ENCODE peak calls at places on chromosome 17, in four cellular contexts. J is IMR-90, N is mesendoderm, F is neuronal stem cell. Z is an unnamed sample.
A peak's percentile ranks its signal among the peaks of the same experiment; 100 is the strongest.

GRCh38 chr17:65297384-65297783 is 160.2 kb downstream of the RGS9 start:
- DNase-seq in J (no peak), F (no peak), N (peak; percentile 15), Z (no peak)

GRCh38 chr17:67156269-67157199 is 88.5 kb downstream of the HELZ start:
- DNase-seq in N (peak; percentile 30), J (peak; percentile 14), F (no peak), Z (no peak)

GRCh38 chr17:10295728-10296343 is 77.0 kb downstream of the MYH13 start:
- DNase-seq in F (peak; percentile 62), N (peak; percentile 84), J (peak; percentile 33), Z (peak; percentile 83)

GRCh38 chr17:60514500-60514899 is 11.5 kb downstream of the APPBP2 start:
- DNase-seq in F (no peak), J (no peak), N (no peak), Z (no peak)

GRCh38 chr17:19539040-19539399 is 5.4 kb downstream of the SLC47A1 start:
- DNase-seq in N (no peak), F (no peak), J (no peak), Z (no peak)

GRCh38 chr17:46782250-46782953 is 36.1 kb downstream of the WNT3 start:
- DNase-seq in J (no peak), F (no peak), N (peak; percentile 81), Z (peak; percentile 80)

GRCh38 chr17:78324391-78325075 is 35.3 kb downstream of the SOCS3 start:
- DNase-seq in J (peak; percentile 89), N (peak; percentile 71), F (no peak), Z (peak; percentile 78)

GRCh38 chr17:59641799-59642484 is 22.2 kb downstream of the CLTC start:
- DNase-seq in N (peak; percentile 25), J (no peak), F (no peak), Z (no peak)

GRCh38 chr17:73400915-73401545 is 89.2 kb upstream of the CDC42EP4 start:
- DNase-seq in N (no peak), F (no peak), J (no peak), Z (peak; percentile 23)

GRCh38 chr17:78476149-78476548 is 97.7 kb downstream of the PGS1 start:
- DNase-seq in F (no peak), N (no peak), J (no peak), Z (no peak)

GRCh38 chr17:28325221-28325620 is 6.2 kb downstream of the TMEM97 start:
- DNase-seq in F (no peak), J (no peak), N (no peak), Z (peak; percentile 5)

GRCh38 chr17:40316571-40317344 is 7.8 kb downstream of the RARA start:
- DNase-seq in N (peak; percentile 85), F (no peak), J (peak; percentile 75), Z (peak; percentile 79)

GRCh38 chr17:29111816-29112499 is 68.2 kb downstream of the MYO18A start:
- DNase-seq in J (peak; percentile 55), F (peak; percentile 63), N (peak; percentile 63), Z (peak; percentile 83)

GRCh38 chr17:77774182-77774581 is 184.3 kb upstream of the TNRC6C start:
- DNase-seq in F (no peak), N (no peak), J (no peak), Z (no peak)

GRCh38 chr17:17966399-17966798 is 5.8 kb downstream of the TOM1L2 start:
- DNase-seq in F (no peak), N (no peak), J (no peak), Z (no peak)

GRCh38 chr17:40341808-40342574 is 22.5 kb downstream of the GJD3 start:
- DNase-seq in J (peak; percentile 50), F (no peak), N (peak; percentile 89), Z (peak; percentile 65)

DNA sequence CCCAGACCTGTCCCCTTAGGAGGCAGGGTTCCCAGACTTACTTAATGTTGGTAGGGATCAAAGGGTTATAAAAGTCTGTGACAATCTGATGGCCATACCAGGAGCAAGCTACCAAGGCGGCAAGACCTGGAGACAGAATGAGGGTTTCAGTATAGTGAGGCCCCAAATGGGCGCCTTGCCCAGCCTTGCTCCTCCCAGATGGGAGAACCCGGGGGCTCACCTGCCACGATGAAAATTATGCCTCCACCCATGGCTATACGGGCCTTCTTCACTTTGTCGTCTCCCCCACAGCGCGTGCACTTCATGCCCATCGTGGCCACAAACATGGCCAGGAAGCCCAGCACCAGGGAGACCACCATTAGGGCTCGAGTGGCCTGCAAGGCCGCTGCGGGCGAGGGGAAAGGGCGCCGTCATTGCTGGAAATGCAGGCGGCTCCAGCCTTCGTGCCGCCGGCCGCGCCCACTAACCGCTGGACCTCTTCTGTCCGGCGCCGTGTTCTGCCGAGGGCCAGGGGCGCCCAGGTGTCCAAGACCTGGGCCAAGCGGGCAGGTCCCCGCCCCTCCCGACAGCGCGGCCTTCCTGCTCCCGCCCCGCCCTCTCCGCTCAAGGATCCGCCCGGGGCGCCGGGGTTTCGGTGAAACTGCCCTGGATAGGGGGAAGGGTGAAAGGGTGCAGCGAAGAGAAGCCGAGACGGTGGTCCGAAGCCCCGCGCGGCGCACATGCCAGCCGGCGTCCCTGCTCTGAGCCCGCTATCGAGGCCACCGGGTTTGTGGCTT is 1.5 kb downstream of the CLDN7 start:
- DNase-seq in J (no peak), F (no peak), N (peak; percentile 80), Z (peak; percentile 89)
- H3K9ac ChIP-seq in J (no peak overlapping the region), F (peak overlapping the region; percentile 60), N (peak overlapping the region; percentile 96), Z (peak overlapping the region; percentile 95)

GRCh38 chr17:33753452-33753851 is 460.4 kb upstream of the ASIC2 start:
- DNase-seq in N (no peak), F (no peak), J (no peak), Z (no peak)

GRCh38 chr17:33750943-33751701 is 458.0 kb upstream of the ASIC2 start:
- DNase-seq in N (peak; percentile 81), F (peak; percentile 70), J (peak; percentile 42), Z (peak; percentile 92)

GRCh38 chr17:33751702-33752065 is 458.6 kb upstream of the ASIC2 start:
- DNase-seq in N (peak; percentile 37), F (peak; percentile 38), J (no peak), Z (no peak)

GRCh38 chr17:33745047-33745783 is 452.1 kb upstream of the ASIC2 start:
- DNase-seq in J (no peak), N (no peak), F (no peak), Z (no peak)

GRCh38 chr17:33749171-33749570 is 456.1 kb upstream of the ASIC2 start:
- DNase-seq in F (no peak), N (no peak), J (no peak), Z (no peak)
- H2BK15ac ChIP-seq in F (no peak overlapping the region), N (no peak overlapping the region), J (no peak overlapping the region), Z (no peak overlapping the region)

DNA sequence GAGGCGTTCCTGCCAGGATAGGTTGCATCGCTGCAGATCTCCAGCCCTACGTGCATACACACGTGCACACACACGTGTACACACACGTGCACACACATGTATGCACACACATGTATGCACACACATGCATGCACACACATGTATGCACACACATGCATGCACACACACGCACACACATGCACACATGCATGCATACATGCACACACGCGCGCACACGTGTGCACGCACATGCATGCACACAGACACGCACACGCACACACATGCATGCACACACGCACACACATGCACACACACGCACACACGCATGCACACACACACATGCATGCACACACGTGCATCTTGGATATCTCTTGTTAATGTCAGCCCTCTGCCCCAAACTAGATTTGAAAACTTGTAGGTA is 12.1 kb downstream of the CBX4 start:
- DNase-seq in J (no peak), N (no peak), F (no peak), Z (no peak)
- H3K23ac ChIP-seq in J (no peak overlapping the region), N (no peak overlapping the region), F (peak overlapping the region; percentile 83), Z (no peak overlapping the region)

GRCh38 chr17:7580631-7581554 is 1.5 kb downstream of the CD68 start:
- DNase-seq in N (no peak), F (no peak), J (no peak), Z (peak; percentile 42)
- H3K9ac ChIP-seq in N (no peak overlapping the region), F (no peak overlapping the region), J (no peak overlapping the region), Z (no peak overlapping the region)

DNA sequence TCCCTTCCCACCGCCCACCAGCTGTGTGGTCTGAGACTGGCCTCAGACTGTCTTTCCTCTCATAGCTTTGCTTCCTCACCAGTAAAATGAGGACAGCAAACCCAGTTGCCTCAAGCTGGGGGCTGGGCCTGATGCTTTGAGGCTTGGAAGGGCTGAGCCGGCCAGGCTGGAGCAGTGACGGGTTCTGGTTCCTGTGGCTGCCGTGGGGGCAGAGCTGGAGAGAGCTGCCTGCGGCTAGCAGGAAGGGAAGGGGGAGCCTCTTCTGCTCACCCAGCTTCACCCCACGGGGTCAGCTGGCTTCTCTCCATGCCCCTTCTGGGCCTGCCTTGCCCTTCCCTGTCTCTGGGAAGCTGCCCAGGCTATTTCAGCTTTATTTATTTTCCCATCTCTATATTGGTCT is 23.8 kb downstream of the LASP1 start:
- DNase-seq in J (no peak), F (no peak), N (peak; percentile 49), Z (peak; percentile 47)
- H2BK15ac ChIP-seq in J (no peak overlapping the region), F (no peak overlapping the region), N (no peak overlapping the region), Z (no peak overlapping the region)

GRCh38 chr17:75589919-75590303 is 2.3 kb downstream of the MYO15B start:
- DNase-seq in N (no peak), J (no peak), F (no peak), Z (peak; percentile 58)

GRCh38 chr17:75587718-75588545 is at the start of gene MYO15B:
- DNase-seq in F (peak; percentile 59), J (no peak), N (peak; percentile 85), Z (peak; percentile 85)

GRCh38 chr17:75589017-75589918 is 1.7 kb downstream of the MYO15B start:
- DNase-seq in J (peak; percentile 64), N (peak; percentile 93), F (peak; percentile 94), Z (peak; percentile 98)

GRCh38 chr17:75590314-75590761 is 2.7 kb downstream of the MYO15B start:
- DNase-seq in F (no peak), J (no peak), N (no peak), Z (peak; percentile 30)

DNA sequence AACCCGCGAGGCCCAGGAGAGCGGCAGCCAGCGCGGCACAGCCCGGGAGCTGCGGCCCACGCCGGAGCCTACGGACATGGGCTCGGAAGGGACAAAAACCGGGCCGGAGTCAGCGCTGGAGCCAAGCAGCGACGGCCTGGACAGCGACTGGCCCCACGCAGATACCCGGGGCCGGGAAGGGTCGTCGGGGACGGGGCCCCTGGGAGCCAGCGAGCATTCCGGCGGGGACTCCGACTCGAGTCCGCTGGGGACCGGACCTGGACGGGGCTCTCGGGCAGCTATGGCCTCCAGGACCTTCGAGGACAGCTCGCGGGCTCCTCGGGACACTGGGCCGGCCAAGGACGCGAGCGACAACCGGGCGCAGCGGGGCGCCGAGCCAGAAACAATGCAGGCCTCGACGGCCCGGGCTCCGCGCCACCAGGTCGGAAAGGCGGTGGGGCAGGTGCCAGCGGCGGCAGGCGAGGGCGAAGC is 981 bp downstream of the MYO15B start:
- DNase-seq in J (no peak), N (no peak), F (peak; percentile 47), Z (no peak)
- H3K23ac ChIP-seq in J (no peak overlapping the region), N (peak overlapping the region; percentile 97), F (peak overlapping the region; percentile 97), Z (no peak overlapping the region)

GRCh38 chr17:42853004-42853403 is 2.0 kb downstream of the AOC3 start:
- DNase-seq in N (no peak), J (no peak), F (no peak), Z (no peak)
- H3K9ac ChIP-seq in N (no peak overlapping the region), J (no peak overlapping the region), F (no peak overlapping the region), Z (no peak overlapping the region)

Z was measured in H9.